ENCODE peak calls at places on chromosome 15, in eight cellular contexts. K is HCT116, D is stomach, S is ovary, R is adrenal gland, Y is heart left ventricle, L is IMR-90, P is Peyer's patch. Q is an unnamed sample.

GRCh38 chr15:91953432-91953831 is 99.9 kb downstream of the SLCO3A1 start:
- DNase-seq in P (no peak), R (no peak), K (no peak), S (no peak), Y (no peak), L (no peak), D (no peak), Q (no peak)

GRCh38 chr15:87579537-87579936 is 677.0 kb downstream of the NTRK3 start:
- DNase-seq in Y (no peak), P (no peak), D (no peak), K (no peak), L (no peak), R (no peak), S (no peak), Q (no peak)

GRCh38 chr15:48828906-48829305 is 18.0 kb upstream of the CEP152 start:
- DNase-seq in P (no peak), K (no peak), R (no peak), L (no peak), S (no peak), D (no peak), Y (no peak), Q (no peak)

GRCh38 chr15:86879250-86880229 is 799.9 kb downstream of the AGBL1 start:
- DNase-seq in Y (peak; percentile 49), D (no peak), L (no peak), P (no peak), S (no peak), K (no peak), R (no peak), Q (no peak)

GRCh38 chr15:69465253-69465652 is 12.6 kb downstream of the RPLP1 start:
- DNase-seq in R (no peak), S (no peak), D (no peak), Y (no peak), P (no peak), L (no peak), K (no peak), Q (no peak)

GRCh38 chr15:80585544-80586018 is 109.5 kb upstream of the ABHD17C start:
- DNase-seq in R (no peak), Y (no peak), S (no peak), K (peak; percentile 31), P (no peak), D (peak; percentile 32), L (no peak), Q (no peak)

GRCh38 chr15:51342249-51342999 is 969 bp downstream of the GLDN start:
- DNase-seq in Y (no peak), S (no peak), P (no peak), L (no peak), K (no peak), D (no peak), R (no peak), Q (no peak)

GRCh38 chr15:53160092-53160704 is 370.1 kb upstream of the ONECUT1 start:
- DNase-seq in D (no peak), R (peak; percentile 66), P (no peak), Y (no peak), S (no peak), L (no peak), K (no peak), Q (no peak)

GRCh38 chr15:32844118-32844711 is 126.4 kb downstream of the GREM1 start:
- DNase-seq in L (peak; percentile 70), K (peak; percentile 40), D (no peak), P (no peak), Y (no peak), R (no peak), S (no peak), Q (no peak)

GRCh38 chr15:93041159-93041547 is 47.9 kb downstream of the RGMA start:
- DNase-seq in D (no peak), Y (peak; percentile 3), K (no peak), S (no peak), R (no peak), P (peak; percentile 15), L (no peak), Q (no peak)

GRCh38 chr15:92667291-92667904 is 11.8 kb upstream of the FAM174B start:
- DNase-seq in R (no peak), D (no peak), L (no peak), P (peak; percentile 53), K (no peak), S (peak; percentile 61), Y (no peak), Q (no peak)

GRCh38 chr15:96115642-96116041 is 214.9 kb upstream of the NR2F2 start:
- DNase-seq in K (no peak), D (no peak), R (no peak), L (peak; percentile 75), S (no peak), Y (no peak), P (no peak), Q (no peak)

GRCh38 chr15:87954783-87955182 is 301.8 kb downstream of the NTRK3 start:
- DNase-seq in K (no peak), S (no peak), R (no peak), D (no peak), P (no peak), Y (no peak), L (no peak), Q (no peak)

GRCh38 chr15:60272623-60273022 is 125.2 kb downstream of the ANXA2 start:
- DNase-seq in Y (no peak), D (no peak), K (no peak), L (no peak), S (no peak), R (no peak), P (no peak), Q (no peak)

GRCh38 chr15:70856884-70857546 is 3.1 kb upstream of the LARP6 start:
- DNase-seq in S (peak; percentile 64), K (peak; percentile 59), P (no peak), D (peak; percentile 68), Y (peak; percentile 79), L (peak; percentile 100), R (peak; percentile 29), Q (no peak)

GRCh38 chr15:97504031-97504430 is 456.5 kb upstream of the ARRDC4 start:
- DNase-seq in R (no peak), L (peak; percentile 0), P (no peak), D (no peak), K (no peak), Y (no peak), S (no peak), Q (no peak)

GRCh38 chr15:80550219-80550909 is 144.7 kb upstream of the ABHD17C start:
- DNase-seq in L (peak; percentile 98), K (no peak), P (no peak), S (no peak), Y (no peak), D (no peak), R (no peak), Q (no peak)

GRCh38 chr15:63072023-63072650 is 29.6 kb downstream of the TPM1 start:
- DNase-seq in S (no peak), P (no peak), R (no peak), K (no peak), Y (no peak), L (no peak), D (no peak), Q (no peak)

GRCh38 chr15:69903476-69904295 is 194.0 kb downstream of the TLE3 start:
- DNase-seq in L (peak; percentile 57), Y (no peak), D (no peak), K (no peak), P (no peak), R (no peak), S (no peak), Q (no peak)

GRCh38 chr15:73282567-73283200 is 86.1 kb downstream of the HCN4 start:
- DNase-seq in L (no peak), Y (no peak), R (no peak), S (no peak), K (no peak), P (no peak), D (no peak), Q (no peak)
- H3K36me3 ChIP-seq in L (peaks cover 8% of the 10 kb centered on the region), Y (peaks cover 73% of the 10 kb centered on the region), R (no peaks in the 10 kb centered on the region), S (no peaks in the 10 kb centered on the region), K (no peaks in the 10 kb centered on the region), P (no peaks in the 10 kb centered on the region), D (peaks cover 86% of the 10 kb centered on the region), Q (no peaks in the 10 kb centered on the region)

DNA sequence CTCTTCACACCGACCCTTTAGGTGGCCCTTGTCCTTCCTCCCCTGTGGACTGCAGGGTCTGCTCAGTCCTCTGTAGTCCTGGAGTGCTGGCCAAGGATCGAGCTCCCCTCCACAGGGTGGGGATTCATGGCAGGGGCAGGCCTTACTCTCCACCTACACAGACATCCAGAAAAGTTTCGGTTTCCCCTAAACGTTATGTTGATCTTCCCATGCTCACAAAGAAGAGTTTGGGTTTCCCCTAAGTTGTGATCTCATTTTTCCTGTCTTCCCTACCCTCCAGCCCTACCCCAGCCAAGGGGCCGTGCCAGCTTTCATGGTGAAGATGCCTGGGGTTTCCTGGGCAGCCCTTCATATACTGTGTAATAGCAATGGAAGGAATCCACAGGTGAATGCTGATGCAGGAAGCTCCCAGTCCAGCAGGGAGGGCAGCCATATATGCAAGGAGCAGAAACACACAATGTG is 10.3 kb downstream of the STOML1 start:
- DNase-seq in K (no peak), R (no peak), Y (no peak), D (no peak), L (no peak), S (no peak), P (no peak), Q (no peak)
- H3K4me1 ChIP-seq in K (peaks cover 23% of the 10 kb centered on the region), R (peaks cover 54% of the 10 kb centered on the region), Y (peaks cover 54% of the 10 kb centered on the region), D (peaks cover 44% of the 10 kb centered on the region), L (peaks cover 38% of the 10 kb centered on the region), S (peaks cover 11% of the 10 kb centered on the region), P (no peaks in the 10 kb centered on the region), Q (peaks cover 45% of the 10 kb centered on the region)

DNA sequence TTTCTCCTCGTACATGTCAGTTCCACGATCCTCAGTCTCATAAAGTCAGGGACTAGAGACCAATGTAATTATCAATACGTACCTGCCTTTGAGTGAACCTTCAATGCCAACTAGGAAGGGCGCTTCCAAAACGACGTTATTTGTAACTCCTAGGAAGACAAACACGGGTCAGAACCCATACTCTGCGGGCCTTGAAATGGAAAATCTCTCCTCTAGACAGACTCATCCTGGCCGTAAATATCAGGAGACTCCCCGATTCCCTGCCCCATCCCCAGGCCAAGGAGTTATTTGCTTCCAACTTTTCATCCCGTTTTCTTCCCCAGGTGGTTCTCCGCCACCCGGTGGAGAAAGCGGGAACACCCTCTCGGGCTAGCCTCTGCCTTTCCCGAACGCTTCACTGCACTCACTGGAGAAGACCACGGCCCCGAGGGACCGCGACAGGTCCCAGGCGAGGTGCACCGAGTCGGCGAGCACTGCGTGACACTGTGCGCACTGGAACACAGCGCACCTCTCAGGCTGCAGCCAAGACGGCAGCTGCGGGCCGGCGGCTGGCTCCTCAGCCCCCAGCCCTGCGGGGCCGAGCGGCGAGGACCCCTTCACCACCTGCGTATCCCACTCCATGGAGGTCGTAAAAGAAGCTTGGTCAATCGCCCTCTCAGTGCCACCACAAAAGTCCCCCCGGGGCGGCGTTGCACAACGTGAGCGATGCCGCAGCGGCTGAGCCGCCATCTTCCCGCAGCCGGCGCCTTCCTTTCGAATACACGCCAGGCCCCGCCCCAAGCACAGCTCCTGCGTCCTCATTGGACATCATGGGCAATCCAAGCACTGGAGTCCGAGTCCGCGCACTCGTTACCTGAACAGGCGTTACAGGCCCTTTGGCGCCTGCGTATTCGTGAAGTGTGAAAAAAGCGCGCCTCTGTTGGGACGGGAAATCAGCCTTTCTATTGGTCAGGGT is at the start of gene OIP5:
- DNase-seq in R (peak; percentile 98), K (peak; percentile 99), S (peak; percentile 94), P (peak; percentile 97), Y (peak; percentile 98), L (peak; percentile 100), D (peak; percentile 99), Q (peak; percentile 97)
- TF ChIP-seq POLR2A in R (no peak), K (peak; percentile 98), S (no peak), P (peak; percentile 3), Y (no peak), L (peak; percentile 12), D (no peak), Q (no peak)

DNA sequence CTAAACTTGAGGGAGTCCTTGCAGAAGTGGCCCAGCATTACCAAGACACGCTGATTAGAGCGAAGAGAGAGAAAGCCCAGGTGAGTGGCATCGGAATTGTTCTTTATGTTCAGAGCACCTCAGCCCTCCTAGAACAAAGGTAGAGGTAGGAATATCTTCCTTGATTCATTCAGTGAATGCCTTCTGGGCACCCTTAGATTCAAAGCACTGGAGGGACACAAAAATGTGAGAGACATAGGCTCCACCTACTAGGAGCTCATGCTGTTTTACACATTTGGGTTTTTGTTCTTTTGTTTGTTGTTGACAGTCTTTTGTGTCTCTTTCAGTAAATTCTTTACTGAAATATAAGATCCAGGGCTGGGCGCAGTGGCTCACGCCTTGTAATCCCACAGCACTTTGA is 68.2 kb downstream of the IQGAP1 start:
- DNase-seq in Y (no peak), K (no peak), D (no peak), R (no peak), L (no peak), S (no peak), P (no peak), Q (no peak)
- H3K36me3 ChIP-seq in Y (peaks cover 83% of the 10 kb centered on the region), K (peaks cover 21% of the 10 kb centered on the region), D (peaks cover 92% of the 10 kb centered on the region), R (no peaks in the 10 kb centered on the region), L (peaks cover 31% of the 10 kb centered on the region), S (no peaks in the 10 kb centered on the region), P (no peaks in the 10 kb centered on the region), Q (peaks cover 19% of the 10 kb centered on the region)